ENCODE peak calls at places on chromosome 10, in four cellular contexts. W, M, O and U are unnamed samples.
A peak's percentile ranks its signal among the peaks of the same experiment; 100 is the strongest.

GRCh38 chr10:130169136-130169888 is 33.1 kb downstream of the GLRX3 start:
- DNase-seq in O (no peak), W (no peak), M (no peak), U (no peak)

GRCh38 chr10:84140036-84140379 is 699 bp downstream of the GHITM start:
- DNase-seq in O (no peak), M (peak; percentile 47), W (no peak), U (no peak)

GRCh38 chr10:10774416-10774815 is 243.3 kb upstream of the CELF2 start:
- DNase-seq in M (no peak), O (no peak), W (no peak), U (no peak)

GRCh38 chr10:64041989-64042490 is 520.8 kb downstream of the REEP3 start:
- DNase-seq in O (no peak), M (no peak), W (no peak), U (no peak)

GRCh38 chr10:28996947-28997551 is 291.8 kb upstream of the LYZL1 start:
- DNase-seq in M (no peak), O (no peak), W (no peak), U (no peak)

GRCh38 chr10:132657737-132658136 is 120.2 kb downstream of the INPP5A start:
- DNase-seq in M (no peak), W (no peak), O (no peak), U (no peak)

GRCh38 chr10:29140991-29141390 is 147.9 kb upstream of the LYZL1 start:
- DNase-seq in O (no peak), W (no peak), M (no peak), U (no peak)

GRCh38 chr10:96093948-96094347 is 36.1 kb upstream of the ZNF518A start:
- DNase-seq in M (no peak), W (no peak), O (no peak), U (no peak)

GRCh38 chr10:105188737-105189463 is 547.8 kb downstream of the SORCS3 start:
- DNase-seq in W (no peak), M (no peak), O (no peak), U (no peak)

GRCh38 chr10:6864142-6864541 is 284.1 kb upstream of the PRKCQ start:
- DNase-seq in M (no peak), W (no peak), O (no peak), U (no peak)

GRCh38 chr10:3471927-3472704 is 299.5 kb upstream of the PITRM1 start:
- DNase-seq in M (no peak), W (no peak), O (no peak), U (no peak)

GRCh38 chr10:32315426-32315825 is 31.5 kb downstream of the EPC1 start:
- DNase-seq in O (no peak), M (no peak), W (no peak), U (no peak)

GRCh38 chr10:32321016-32321631 is 25.8 kb downstream of the EPC1 start:
- DNase-seq in O (no peak), W (no peak), M (no peak), U (no peak)

GRCh38 chr10:32318476-32318896 is 28.5 kb downstream of the EPC1 start:
- DNase-seq in W (no peak), O (peak; percentile 75), M (no peak), U (peak; percentile 44)

GRCh38 chr10:32314588-32314987 is 32.4 kb downstream of the EPC1 start:
- DNase-seq in M (no peak), O (no peak), W (no peak), U (no peak)

GRCh38 chr10:32317795-32318194 is 29.2 kb downstream of the EPC1 start:
- DNase-seq in O (peak; percentile 91), W (peak; percentile 10), M (no peak), U (no peak)
- TF ChIP-seq SPI1 in O (peak; percentile 2), W (no peak), M (no peak), U (no peak)

GRCh38 chr10:124498071-124498470 is 36.4 kb downstream of the LHPP start:
- DNase-seq in O (no peak), W (no peak), M (no peak), U (no peak)
- TF ChIP-seq SPI1 in O (no peak), W (no peak), M (no peak), U (no peak)

DNA sequence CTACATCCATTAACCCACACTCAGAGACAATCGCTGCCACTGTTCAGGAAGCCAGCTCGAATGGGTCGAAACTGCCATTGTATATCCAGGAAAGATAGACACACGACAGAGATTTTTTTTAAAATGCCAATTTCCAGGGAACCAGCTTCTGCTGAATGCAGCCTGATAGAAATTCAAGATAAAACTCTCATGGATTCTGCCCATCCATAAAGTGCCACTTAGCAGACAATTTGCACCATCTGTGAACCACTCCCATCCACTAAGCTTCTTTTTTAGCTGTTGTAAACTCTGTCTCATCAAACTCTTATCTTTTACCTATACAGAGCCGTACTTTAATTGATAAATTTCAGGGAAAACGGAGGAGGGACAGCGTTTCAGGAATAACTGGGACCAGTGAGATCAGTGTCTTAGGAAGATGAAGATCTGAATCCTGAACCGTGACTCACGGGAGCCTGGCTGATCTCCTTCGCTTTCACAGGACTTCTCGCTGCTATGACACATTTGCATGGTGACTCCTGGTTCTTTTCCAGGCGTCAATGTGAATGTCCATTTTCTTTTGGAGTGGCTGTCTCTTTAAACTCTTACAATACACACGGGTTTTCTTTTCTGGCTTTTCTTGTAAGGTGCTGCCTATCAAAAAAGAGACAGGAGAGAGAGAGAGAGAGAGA is 103.4 kb downstream of the FAM204A start:
- DNase-seq in W (no peak), O (no peak), M (no peak), U (no peak)
- TF ChIP-seq SPI1 in W (no peak), O (no peak), M (no peak), U (no peak)

GRCh38 chr10:102720337-102720736 is 5.9 kb downstream of the SFXN2 start:
- DNase-seq in W (no peak), M (no peak), O (no peak), U (no peak)
- TF ChIP-seq SPI1 in W (no peak), M (no peak), O (no peak), U (no peak)

DNA sequence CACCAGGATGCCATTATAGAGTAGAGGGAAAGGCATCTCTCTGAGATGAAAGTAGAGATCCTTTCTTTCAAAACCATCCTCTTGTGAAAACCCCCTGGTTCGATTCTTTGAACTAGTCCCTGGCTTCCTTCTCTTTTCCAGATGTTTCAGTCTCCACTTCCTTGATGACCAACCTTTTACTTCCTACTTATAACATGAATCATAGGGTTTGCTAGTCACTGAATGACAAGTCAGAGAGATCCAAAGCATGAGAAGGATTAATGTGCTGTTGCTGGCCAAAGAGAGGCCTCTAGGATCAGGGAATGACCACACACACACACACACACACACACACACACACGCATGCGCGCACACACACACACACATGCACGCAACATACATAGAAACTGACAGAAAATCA is 161.1 kb upstream of the FRMD4A start:
- DNase-seq in O (no peak), W (no peak), M (no peak), U (no peak)
- TF ChIP-seq SPI1 in O (no peak), W (no peak), M (no peak), U (no peak)